ENCODE peak calls at places on chromosomes 1 and 21, in six cellular contexts. V is HTR-8/SVneo; A is KBM-7; J is HS-27A; F is fibroblast of mammary gland; Q is naive thymus-derived CD8-positive, alpha-beta T cell. P is an unnamed sample.
A peak's percentile ranks its signal among the peaks of the same experiment; 100 is the strongest.

GRCh38 chr1:158611916-158612315 is 6.8 kb downstream of the OR10Z1 start:
- DNase-seq in V (no peak), A (no peak), J (no peak), F (no peak), Q (no peak), P (no peak)

GRCh38 chr1:33276573-33277298 is 20.4 kb downstream of the ZNF362 start:
- DNase-seq in V (no peak), A (no peak), J (no peak), F (no peak), Q (no peak), P (no peak)

GRCh38 chr1:181423301-181423918 is 59.9 kb upstream of the CACNA1E start:
- DNase-seq in V (peak; percentile 34), A (peak; percentile 22), J (no peak), F (peak; percentile 38), Q (peak; percentile 69), P (peak; percentile 52)

GRCh38 chr1:222924140-222924706 is 109.4 kb downstream of the DISP1 start:
- DNase-seq in V (no peak), A (no peak), J (no peak), F (no peak), Q (no peak), P (no peak)

GRCh38 chr1:181655756-181656155 is 172.4 kb downstream of the CACNA1E start:
- DNase-seq in V (no peak), A (no peak), J (no peak), F (peak; percentile 72), Q (no peak), P (no peak)

GRCh38 chr21:26961704-26962103 is 5.2 kb downstream of the ADAMTS5 start:
- DNase-seq in V (no peak), A (peak; percentile 26), J (no peak), F (peak; percentile 46), Q (no peak), P (no peak)

GRCh38 chr1:226637147-226637935 is 88.8 kb downstream of the STUM start:
- DNase-seq in V (no peak), A (no peak), J (no peak), F (peak; percentile 70), Q (peak; percentile 56), P (no peak)

GRCh38 chr1:114318951-114319350 is 165.3 kb upstream of the SYT6 start:
- DNase-seq in V (no peak), A (no peak), J (no peak), F (no peak), Q (no peak), P (no peak)

GRCh38 chr1:15620155-15620545 is 2.9 kb downstream of the DDI2 start:
- DNase-seq in V (peak; percentile 55), A (no peak), J (no peak), F (peak; percentile 66), Q (no peak), P (no peak)

GRCh38 chr1:7971024-7971423 is 9.5 kb downstream of the PARK7 start:
- DNase-seq in V (no peak), A (no peak), J (no peak), F (no peak), Q (no peak), P (no peak)

GRCh38 chr1:17880429-17880828 is 125.3 kb downstream of the ACTL8 start:
- DNase-seq in V (no peak), A (no peak), J (no peak), F (no peak), Q (no peak), P (no peak)

GRCh38 chr1:244841274-244841927 is 5.9 kb downstream of the COX20 start:
- DNase-seq in V (no peak), A (no peak), J (no peak), F (no peak), Q (no peak), P (no peak)

GRCh38 chr1:6220236-6220635 is 14.3 kb downstream of the RNF207 start:
- DNase-seq in V (no peak), A (no peak), J (no peak), F (peak; percentile 20), Q (no peak), P (no peak)

GRCh38 chr1:10020668-10021067 is 12.1 kb upstream of the UBE4B start:
- DNase-seq in V (no peak), A (no peak), J (no peak), F (no peak), Q (no peak), P (no peak)

GRCh38 chr1:55378582-55378981 is 163.4 kb upstream of the USP24 start:
- DNase-seq in V (peak; percentile 22), A (peak; percentile 36), J (no peak), F (peak; percentile 61), Q (no peak), P (no peak)

GRCh38 chr1:191969287-191969686 is 189.0 kb upstream of the RGS18 start:
- DNase-seq in V (no peak), A (no peak), J (no peak), F (no peak), Q (no peak), P (no peak)

GRCh38 chr1:184545601-184546000 is 158.8 kb downstream of the C1orf21 start:
- DNase-seq in V (no peak), A (no peak), J (no peak), F (peak; percentile 48), Q (no peak), P (no peak)

GRCh38 chr1:215282557-215282956 is 200.0 kb downstream of the KCNK2 start:
- DNase-seq in V (no peak), A (no peak), J (no peak), F (no peak), Q (no peak), P (no peak)

GRCh38 chr1:41515131-41515678 is 30.7 kb upstream of the EDN2 start:
- DNase-seq in V (no peak), A (no peak), J (no peak), F (no peak), Q (no peak), P (no peak)

GRCh38 chr1:10782491-10783244 is 13.8 kb downstream of the CASZ1 start:
- DNase-seq in V (no peak), A (no peak), J (no peak), F (no peak), Q (peak; percentile 41), P (no peak)

GRCh38 chr1:228866498-228866897 is 131.2 kb downstream of the RHOU start:
- DNase-seq in V (no peak), A (no peak), J (no peak), F (no peak), Q (no peak), P (no peak)

GRCh38 chr1:51519857-51520699 is 1.0 kb upstream of the EPS15 start:
- DNase-seq in V (no peak), A (peak; percentile 23), J (no peak), F (no peak), Q (no peak), P (no peak)

GRCh38 chr1:24825174-24825573 is 79.9 kb downstream of the CLIC4 start:
- DNase-seq in V (no peak), A (no peak), J (no peak), F (no peak), Q (no peak), P (no peak)

GRCh38 chr1:196393742-196394141 is 214.5 kb downstream of the KCNT2 start:
- DNase-seq in V (no peak), A (no peak), J (no peak), F (peak; percentile 79), Q (no peak), P (no peak)

GRCh38 chr1:95286479-95286878 is 52.5 kb downstream of the RWDD3 start:
- DNase-seq in V (no peak), A (no peak), J (no peak), F (no peak), Q (no peak), P (no peak)

GRCh38 chr21:36718951-36719501 is 20.1 kb downstream of the SIM2 start:
- DNase-seq in V (no peak), A (no peak), J (no peak), F (no peak), Q (peak; percentile 26), P (peak; percentile 19)

GRCh38 chr1:178451529-178451928 is 45.2 kb downstream of the CLEC20A start:
- DNase-seq in V (peak; percentile 21), A (no peak), J (peak; percentile 45), F (peak; percentile 22), Q (no peak), P (no peak)